ENCODE peak calls at places on chromosomes 4 and X, in six cellular contexts. One of them, this sample, is unnamed.

GRCh38 chrX:103175944-103176753 is 38.8 kb upstream of the BEX4 start:
- DNase-seq in thyroid gland: peak; percentile 56
- DNase-seq in astrocyte of the spinal cord: peak; percentile 49
- DNase-seq in AG10803: peak; percentile 35
- DNase-seq in GM12864: peak; percentile 5
- DNase-seq in OCI-LY7: peak; percentile 19
- DNase-seq in this sample: peak; percentile 39

GRCh38 chrX:149962010-149962409 is 23.7 kb upstream of the EOLA2 start:
- DNase-seq in GM12864: no peak
- DNase-seq in thyroid gland: no peak
- DNase-seq in AG10803: no peak
- DNase-seq in OCI-LY7: no peak
- DNase-seq in astrocyte of the spinal cord: no peak
- DNase-seq in this sample: no peak

GRCh38 chrX:70219938-70220764 is 14.3 kb upstream of the AWAT1 start:
- DNase-seq in astrocyte of the spinal cord: peak; percentile 77
- DNase-seq in GM12864: no peak
- DNase-seq in OCI-LY7: no peak
- DNase-seq in thyroid gland: no peak
- DNase-seq in AG10803: peak; percentile 13
- DNase-seq in this sample: no peak

GRCh38 chr4:165005352-165005751 is 26.4 kb upstream of the TRIM60 start:
- DNase-seq in thyroid gland: no peak
- DNase-seq in AG10803: no peak
- DNase-seq in astrocyte of the spinal cord: no peak
- DNase-seq in GM12864: no peak
- DNase-seq in OCI-LY7: no peak
- DNase-seq in this sample: no peak

GRCh38 chr4:38023347-38024202 is 63.4 kb downstream of the PTTG2 start:
- DNase-seq in AG10803: no peak
- DNase-seq in GM12864: no peak
- DNase-seq in thyroid gland: no peak
- DNase-seq in astrocyte of the spinal cord: no peak
- DNase-seq in OCI-LY7: no peak
- DNase-seq in this sample: no peak

GRCh38 chrX:77493677-77494553 is 46.7 kb downstream of the FGF16 start:
- DNase-seq in thyroid gland: no peak
- DNase-seq in OCI-LY7: no peak
- DNase-seq in GM12864: no peak
- DNase-seq in AG10803: peak; percentile 69
- DNase-seq in astrocyte of the spinal cord: peak; percentile 76
- DNase-seq in this sample: no peak

GRCh38 chr4:23805381-23805780 is 84.5 kb downstream of the PPARGC1A start:
- DNase-seq in OCI-LY7: no peak
- DNase-seq in thyroid gland: peak; percentile 30
- DNase-seq in astrocyte of the spinal cord: peak; percentile 15
- DNase-seq in GM12864: no peak
- DNase-seq in AG10803: peak; percentile 36
- DNase-seq in this sample: no peak

GRCh38 chr4:13933163-13933562 is 305.6 kb upstream of the BOD1L1 start:
- DNase-seq in GM12864: no peak
- DNase-seq in AG10803: peak; percentile 61
- DNase-seq in astrocyte of the spinal cord: peak; percentile 16
- DNase-seq in OCI-LY7: no peak
- DNase-seq in thyroid gland: no peak
- DNase-seq in this sample: no peak

GRCh38 chr4:76302856-76303438 is 3.6 kb upstream of the STBD1 start:
- DNase-seq in AG10803: no peak
- DNase-seq in GM12864: no peak
- DNase-seq in thyroid gland: no peak
- DNase-seq in astrocyte of the spinal cord: no peak
- DNase-seq in OCI-LY7: no peak
- DNase-seq in this sample: no peak

GRCh38 chrX:68895339-68896250 is 66.8 kb downstream of the EFNB1 start:
- DNase-seq in AG10803: peak; percentile 2
- DNase-seq in GM12864: no peak
- DNase-seq in thyroid gland: peak; percentile 64
- DNase-seq in OCI-LY7: no peak
- DNase-seq in astrocyte of the spinal cord: peak; percentile 40
- DNase-seq in this sample: no peak

GRCh38 chr4:16890651-16891050 is 7.8 kb downstream of the LDB2 start:
- DNase-seq in OCI-LY7: no peak
- DNase-seq in AG10803: no peak
- DNase-seq in thyroid gland: no peak
- DNase-seq in GM12864: no peak
- DNase-seq in astrocyte of the spinal cord: no peak
- DNase-seq in this sample: no peak

GRCh38 chrX:75522565-75523411 is at the start of gene ZDHHC15:
- DNase-seq in astrocyte of the spinal cord: peak; percentile 35
- DNase-seq in AG10803: peak; percentile 4
- DNase-seq in thyroid gland: peak; percentile 62
- DNase-seq in OCI-LY7: no peak
- DNase-seq in GM12864: no peak
- DNase-seq in this sample: no peak

GRCh38 chrX:150897371-150898319 is 823 bp downstream of the CD99L2 start:
- DNase-seq in GM12864: no peak
- DNase-seq in thyroid gland: peak; percentile 41
- DNase-seq in AG10803: peak; percentile 45
- DNase-seq in astrocyte of the spinal cord: peak; percentile 15
- DNase-seq in OCI-LY7: peak; percentile 58
- DNase-seq in this sample: peak; percentile 9

DNA sequence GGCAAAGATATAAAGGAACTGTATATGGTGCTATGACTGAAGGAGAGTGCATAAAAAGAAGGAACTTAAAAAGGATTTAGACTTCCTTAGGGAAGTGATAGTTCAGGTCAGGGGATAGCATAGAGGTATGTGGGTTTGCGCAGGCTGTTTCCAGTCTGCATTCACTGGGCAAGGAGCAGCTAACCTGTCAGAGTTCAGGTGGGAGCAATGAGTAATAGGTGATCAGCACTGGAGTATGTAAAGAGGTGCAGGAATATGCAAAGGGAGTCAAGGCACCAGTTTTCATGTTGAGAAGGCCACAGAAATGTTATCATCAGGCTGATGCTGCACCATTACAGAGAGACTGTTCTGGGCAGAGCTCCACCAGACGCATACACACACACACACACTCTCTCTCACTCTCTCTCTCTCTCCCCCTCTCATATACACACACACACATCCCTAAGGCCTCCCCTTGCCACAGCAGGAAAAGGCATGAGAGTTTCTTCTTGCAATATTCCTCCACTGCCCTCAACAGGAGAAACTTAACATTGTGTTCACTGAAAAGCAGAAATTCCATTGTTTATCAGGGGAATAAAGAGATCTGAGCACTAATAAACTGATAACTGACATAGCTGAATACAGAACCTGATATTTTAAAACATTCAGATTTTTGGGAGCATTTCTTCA is 256.4 kb upstream of the GRID2 start:
- DNase-seq in thyroid gland: no peak
- DNase-seq in AG10803: no peak
- DNase-seq in astrocyte of the spinal cord: peak; percentile 44
- DNase-seq in OCI-LY7: no peak
- DNase-seq in GM12864: no peak
- DNase-seq in this sample: no peak
- TF ChIP-seq CTCF in thyroid gland: no peak
- TF ChIP-seq CTCF in AG10803: no peak
- TF ChIP-seq CTCF in astrocyte of the spinal cord: peak; percentile 23
- TF ChIP-seq CTCF in OCI-LY7: no peak
- TF ChIP-seq CTCF in GM12864: no peak
- TF ChIP-seq CTCF in this sample: no peak

GRCh38 chr4:71772592-71772991 is 11.3 kb downstream of the GC start:
- DNase-seq in OCI-LY7: no peak
- DNase-seq in astrocyte of the spinal cord: no peak
- DNase-seq in AG10803: no peak
- DNase-seq in GM12864: no peak
- DNase-seq in thyroid gland: no peak
- DNase-seq in this sample: no peak
- TF ChIP-seq CTCF in OCI-LY7: peak; percentile 20
- TF ChIP-seq CTCF in astrocyte of the spinal cord: no peak
- TF ChIP-seq CTCF in AG10803: no peak
- TF ChIP-seq CTCF in GM12864: no peak
- TF ChIP-seq CTCF in thyroid gland: no peak
- TF ChIP-seq CTCF in this sample: no peak

DNA sequence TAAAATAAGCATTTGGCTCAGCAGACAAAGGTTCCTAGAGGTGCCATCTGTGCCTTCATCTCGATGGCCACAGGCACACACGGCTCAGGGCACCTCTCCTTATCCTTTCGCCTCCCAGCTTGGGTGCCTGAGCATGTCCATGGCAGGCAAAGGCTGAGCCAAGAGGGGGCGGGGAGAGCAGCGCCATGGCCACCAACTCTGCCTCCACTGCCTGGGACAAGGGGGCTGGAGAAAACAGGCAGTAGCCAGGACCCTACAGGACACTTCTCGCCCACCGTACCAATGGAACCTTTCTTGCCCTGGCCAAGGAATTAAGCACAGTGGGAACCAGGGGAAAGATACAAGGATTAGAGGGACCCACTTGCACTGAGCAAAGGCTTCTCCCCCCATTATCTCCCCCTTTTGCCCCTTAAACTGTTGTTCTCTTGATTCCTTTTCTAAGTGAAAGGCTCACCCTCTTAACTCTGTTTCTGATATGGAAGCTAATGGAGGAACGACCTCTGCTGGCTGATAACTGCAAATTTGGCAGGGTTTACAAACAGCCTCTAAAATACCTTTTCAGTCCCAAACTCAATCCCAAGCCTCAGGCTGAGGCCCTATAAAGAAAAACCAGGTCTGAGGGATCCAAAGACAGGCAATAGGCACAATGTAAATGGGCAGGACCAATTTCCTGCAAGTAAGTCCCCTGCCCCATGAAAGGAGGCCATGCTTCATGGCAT is 335.2 kb downstream of the ADAM29 start:
- DNase-seq in astrocyte of the spinal cord: no peak
- DNase-seq in OCI-LY7: peak; percentile 54
- DNase-seq in GM12864: no peak
- DNase-seq in AG10803: no peak
- DNase-seq in thyroid gland: no peak
- DNase-seq in this sample: no peak
- TF ChIP-seq CTCF in astrocyte of the spinal cord: peak; percentile 32
- TF ChIP-seq CTCF in OCI-LY7: peak; percentile 77
- TF ChIP-seq CTCF in GM12864: peak; percentile 22
- TF ChIP-seq CTCF in AG10803: no peak
- TF ChIP-seq CTCF in thyroid gland: no peak
- TF ChIP-seq CTCF in this sample: no peak

GRCh38 chrX:39805022-39805421 is 292.7 kb downstream of the BCOR start:
- DNase-seq in GM12864: no peak
- DNase-seq in thyroid gland: no peak
- DNase-seq in OCI-LY7: no peak
- DNase-seq in astrocyte of the spinal cord: no peak
- DNase-seq in AG10803: no peak
- DNase-seq in this sample: no peak
- TF ChIP-seq CTCF in GM12864: no peak
- TF ChIP-seq CTCF in thyroid gland: no peak
- TF ChIP-seq CTCF in OCI-LY7: no peak
- TF ChIP-seq CTCF in astrocyte of the spinal cord: no peak
- TF ChIP-seq CTCF in AG10803: no peak
- TF ChIP-seq CTCF in this sample: no peak

GRCh38 chr4:70958681-70959080 is 34.8 kb upstream of the DCK start:
- DNase-seq in GM12864: no peak
- DNase-seq in AG10803: peak; percentile 94
- DNase-seq in thyroid gland: peak; percentile 29
- DNase-seq in OCI-LY7: no peak
- DNase-seq in astrocyte of the spinal cord: peak; percentile 91
- DNase-seq in this sample: no peak

GRCh38 chr4:70954032-70954431 is 39.4 kb upstream of the DCK start:
- DNase-seq in astrocyte of the spinal cord: peak; percentile 32
- DNase-seq in AG10803: peak; percentile 8
- DNase-seq in OCI-LY7: no peak
- DNase-seq in GM12864: no peak
- DNase-seq in thyroid gland: no peak
- DNase-seq in this sample: no peak

DNA sequence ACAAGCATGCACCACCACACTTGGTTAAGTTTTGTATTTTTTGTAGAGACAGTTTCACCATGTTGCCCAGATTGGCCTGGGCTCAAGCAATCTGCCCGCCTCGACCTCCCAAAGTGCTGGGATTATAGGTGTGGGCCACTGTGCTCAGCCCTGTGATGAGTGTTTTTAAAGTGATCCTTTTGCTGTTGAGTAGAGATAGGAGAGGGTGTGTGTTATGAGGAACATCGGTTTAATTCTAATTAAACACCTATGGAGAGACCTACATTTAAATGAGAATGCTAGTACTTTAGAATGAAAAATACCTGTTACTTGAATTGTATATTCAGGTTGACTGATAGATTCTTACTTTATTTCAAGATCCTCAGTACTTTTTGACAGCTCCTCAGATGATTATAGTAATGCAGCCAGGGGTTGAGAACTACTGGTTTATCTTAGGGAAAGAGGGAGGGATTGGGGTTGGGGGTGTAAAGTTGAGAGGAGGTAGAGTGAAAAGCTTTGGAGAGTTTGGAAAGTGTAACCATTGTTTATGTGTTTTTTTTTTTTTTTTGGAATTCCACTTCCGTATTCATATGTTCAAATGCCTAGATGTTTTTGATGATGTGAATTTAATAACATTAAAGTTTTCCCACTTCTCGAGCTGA is 36.8 kb upstream of the DCK start:
- DNase-seq in AG10803: no peak
- DNase-seq in GM12864: no peak
- DNase-seq in OCI-LY7: no peak
- DNase-seq in thyroid gland: no peak
- DNase-seq in astrocyte of the spinal cord: no peak
- DNase-seq in this sample: no peak
- TF ChIP-seq CTCF in AG10803: no peak
- TF ChIP-seq CTCF in GM12864: no peak
- TF ChIP-seq CTCF in OCI-LY7: no peak
- TF ChIP-seq CTCF in thyroid gland: no peak
- TF ChIP-seq CTCF in astrocyte of the spinal cord: no peak
- TF ChIP-seq CTCF in this sample: no peak

GRCh38 chr4:151481813-151482212 is 72.8 kb downstream of the FHIP1A start:
- DNase-seq in thyroid gland: no peak
- DNase-seq in GM12864: no peak
- DNase-seq in AG10803: no peak
- DNase-seq in OCI-LY7: no peak
- DNase-seq in astrocyte of the spinal cord: no peak
- DNase-seq in this sample: no peak

GRCh38 chr4:151488968-151489367 is 80.0 kb downstream of the FHIP1A start:
- DNase-seq in OCI-LY7: no peak
- DNase-seq in AG10803: no peak
- DNase-seq in GM12864: no peak
- DNase-seq in astrocyte of the spinal cord: no peak
- DNase-seq in thyroid gland: no peak
- DNase-seq in this sample: no peak

GRCh38 chr4:151485541-151486131 is 76.7 kb downstream of the FHIP1A start:
- DNase-seq in AG10803: no peak
- DNase-seq in OCI-LY7: no peak
- DNase-seq in astrocyte of the spinal cord: no peak
- DNase-seq in thyroid gland: no peak
- DNase-seq in GM12864: no peak
- DNase-seq in this sample: no peak

GRCh38 chr4:151486166-151486565 is 77.2 kb downstream of the FHIP1A start:
- DNase-seq in astrocyte of the spinal cord: peak; percentile 68
- DNase-seq in thyroid gland: no peak
- DNase-seq in OCI-LY7: no peak
- DNase-seq in GM12864: no peak
- DNase-seq in AG10803: peak; percentile 68
- DNase-seq in this sample: no peak

GRCh38 chr4:151484396-151485102 is 75.6 kb downstream of the FHIP1A start:
- DNase-seq in AG10803: peak; percentile 88
- DNase-seq in astrocyte of the spinal cord: peak; percentile 91
- DNase-seq in OCI-LY7: no peak
- DNase-seq in GM12864: no peak
- DNase-seq in thyroid gland: no peak
- DNase-seq in this sample: no peak
- TF ChIP-seq CTCF in AG10803: no peak
- TF ChIP-seq CTCF in astrocyte of the spinal cord: no peak
- TF ChIP-seq CTCF in OCI-LY7: no peak
- TF ChIP-seq CTCF in GM12864: no peak
- TF ChIP-seq CTCF in thyroid gland: no peak
- TF ChIP-seq CTCF in this sample: no peak

This sample was measured in GM20000.